ENCODE peak calls at places on chromosomes 7 and 10, in four cellular contexts. Q, U, J and R are unnamed samples.
A peak's percentile ranks its signal among the peaks of the same experiment; 100 is the strongest.

GRCh38 chr10:43166879-43167490 is 28.7 kb downstream of the CSGALNACT2 start:
- DNase-seq in Q (no peak), U (no peak), J (no peak), R (no peak)

GRCh38 chr7:100000239-100000638 is 15.2 kb upstream of the ZKSCAN1 start:
- DNase-seq in Q (no peak), U (no peak), J (no peak), R (no peak)

GRCh38 chr10:78327778-78328591 is 294.3 kb downstream of the RPS24 start:
- DNase-seq in Q (peak; percentile 22), U (no peak), J (peak; percentile 15), R (no peak)

GRCh38 chr10:95447733-95448132 is 113.4 kb downstream of the SORBS1 start:
- DNase-seq in Q (no peak), U (no peak), J (no peak), R (no peak)

GRCh38 chr7:22083711-22084289 is 138.1 kb upstream of the CDCA7L start:
- DNase-seq in Q (no peak), U (no peak), J (no peak), R (no peak)

GRCh38 chr10:84076540-84077195 is 62.6 kb upstream of the GHITM start:
- DNase-seq in Q (no peak), U (no peak), J (peak; percentile 62), R (no peak)

GRCh38 chr10:329361-330099 is 194.3 kb downstream of the ZMYND11 start:
- DNase-seq in Q (no peak), U (peak; percentile 86), J (no peak), R (no peak)

GRCh38 chr7:13945670-13946069 is 43.8 kb downstream of the ETV1 start:
- DNase-seq in Q (no peak), U (no peak), J (no peak), R (no peak)

GRCh38 chr7:50560865-50561351 is 4.3 kb downstream of the DDC start:
- DNase-seq in Q (no peak), U (no peak), J (no peak), R (no peak)

GRCh38 chr7:12397671-12398070 is 6.0 kb downstream of the VWDE start:
- DNase-seq in Q (no peak), U (no peak), J (no peak), R (no peak)

GRCh38 chr7:72292794-72293193 is 119.3 kb downstream of the CALN1 start:
- DNase-seq in Q (no peak), U (no peak), J (no peak), R (no peak)

GRCh38 chr7:130417215-130417614 is 23.6 kb downstream of the CEP41 start:
- DNase-seq in Q (no peak), U (no peak), J (no peak), R (no peak)

GRCh38 chr7:157875230-157876179 is 538.7 kb downstream of the DNAJB6 start:
- DNase-seq in Q (no peak), U (peak; percentile 43), J (peak; percentile 80), R (no peak)

GRCh38 chr10:4770766-4771553 is 55.0 kb upstream of the AKR1E2 start:
- DNase-seq in Q (no peak), U (peak; percentile 69), J (no peak), R (no peak)

GRCh38 chr10:123413353-123413752 is 252.8 kb upstream of the GPR26 start:
- DNase-seq in Q (no peak), U (no peak), J (no peak), R (no peak)

GRCh38 chr7:158001621-158002320 is 585.9 kb downstream of the PTPRN2 start:
- DNase-seq in Q (no peak), U (no peak), J (no peak), R (no peak)

GRCh38 chr7:26937306-26937705 is 72.9 kb upstream of the SKAP2 start:
- DNase-seq in Q (no peak), U (no peak), J (no peak), R (no peak)

GRCh38 chr7:123674399-123675091 is 18.9 kb downstream of the LMOD2 start:
- DNase-seq in Q (no peak), U (no peak), J (no peak), R (no peak)

GRCh38 chr7:111730476-111731300 is 168.4 kb upstream of the IMMP2L start:
- DNase-seq in Q (no peak), U (peak; percentile 20), J (no peak), R (no peak)

GRCh38 chr10:22803201-22803895 is 89.0 kb upstream of the PIP4K2A start:
- DNase-seq in Q (no peak), U (no peak), J (no peak), R (no peak)

GRCh38 chr7:118152149-118152548 is 31.8 kb upstream of the LSM8 start:
- DNase-seq in Q (no peak), U (no peak), J (no peak), R (no peak)

GRCh38 chr7:69620650-69621049 is 22.4 kb downstream of the AUTS2 start:
- DNase-seq in Q (no peak), U (no peak), J (no peak), R (no peak)

GRCh38 chr7:151631149-151631967 is 111.7 kb upstream of the RHEB start:
- DNase-seq in Q (no peak), U (peak; percentile 32), J (peak; percentile 46), R (no peak)

GRCh38 chr7:2420216-2420933 is 17.0 kb downstream of the CHST12 start:
- DNase-seq in Q (no peak), U (no peak), J (no peak), R (no peak)

GRCh38 chr10:36003688-36004087 is 361.6 kb upstream of the FZD8 start:
- DNase-seq in Q (no peak), U (no peak), J (no peak), R (no peak)

GRCh38 chr10:80474920-80475319 is 20.8 kb downstream of the TSPAN14 start:
- DNase-seq in Q (no peak), U (no peak), J (no peak), R (no peak)

DNA sequence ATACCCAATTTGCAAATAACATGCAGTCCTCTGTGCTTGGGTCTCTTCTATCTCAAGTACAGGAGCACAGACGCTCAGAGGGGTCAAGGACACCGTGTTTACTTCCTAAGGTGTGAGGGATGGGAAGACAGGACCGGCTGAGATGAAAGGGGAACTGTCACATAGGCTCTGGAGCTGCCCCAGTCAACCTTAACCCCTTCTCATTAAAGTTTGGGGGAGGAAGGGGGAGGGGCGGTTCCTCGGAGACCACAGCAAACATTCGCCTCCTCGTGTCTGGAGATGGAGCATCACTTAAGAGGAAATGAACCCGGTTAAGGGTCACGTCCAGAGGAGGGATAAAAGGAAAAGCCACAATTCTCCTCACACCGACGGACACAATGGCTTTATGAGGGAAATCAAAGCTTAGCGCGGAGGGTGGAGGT is 1.1 kb downstream of the SH3PXD2A start:
- DNase-seq in Q (no peak), U (no peak), J (peak; percentile 51), R (no peak)
- TF ChIP-seq CTCF in Q (no peak), U (no peak), J (no peak), R (no peak)

GRCh38 chr10:125086716-125087115 is 73.6 kb downstream of the CTBP2 start:
- DNase-seq in Q (no peak), U (no peak), J (no peak), R (no peak)

GRCh38 chr10:125082881-125083575 is 77.3 kb downstream of the CTBP2 start:
- DNase-seq in Q (no peak), U (no peak), J (no peak), R (no peak)

GRCh38 chr10:125085281-125085680 is 75.1 kb downstream of the CTBP2 start:
- DNase-seq in Q (no peak), U (no peak), J (no peak), R (no peak)

GRCh38 chr10:125083576-125083920 is 76.8 kb downstream of the CTBP2 start:
- DNase-seq in Q (no peak), U (peak; percentile 18), J (no peak), R (no peak)

DNA sequence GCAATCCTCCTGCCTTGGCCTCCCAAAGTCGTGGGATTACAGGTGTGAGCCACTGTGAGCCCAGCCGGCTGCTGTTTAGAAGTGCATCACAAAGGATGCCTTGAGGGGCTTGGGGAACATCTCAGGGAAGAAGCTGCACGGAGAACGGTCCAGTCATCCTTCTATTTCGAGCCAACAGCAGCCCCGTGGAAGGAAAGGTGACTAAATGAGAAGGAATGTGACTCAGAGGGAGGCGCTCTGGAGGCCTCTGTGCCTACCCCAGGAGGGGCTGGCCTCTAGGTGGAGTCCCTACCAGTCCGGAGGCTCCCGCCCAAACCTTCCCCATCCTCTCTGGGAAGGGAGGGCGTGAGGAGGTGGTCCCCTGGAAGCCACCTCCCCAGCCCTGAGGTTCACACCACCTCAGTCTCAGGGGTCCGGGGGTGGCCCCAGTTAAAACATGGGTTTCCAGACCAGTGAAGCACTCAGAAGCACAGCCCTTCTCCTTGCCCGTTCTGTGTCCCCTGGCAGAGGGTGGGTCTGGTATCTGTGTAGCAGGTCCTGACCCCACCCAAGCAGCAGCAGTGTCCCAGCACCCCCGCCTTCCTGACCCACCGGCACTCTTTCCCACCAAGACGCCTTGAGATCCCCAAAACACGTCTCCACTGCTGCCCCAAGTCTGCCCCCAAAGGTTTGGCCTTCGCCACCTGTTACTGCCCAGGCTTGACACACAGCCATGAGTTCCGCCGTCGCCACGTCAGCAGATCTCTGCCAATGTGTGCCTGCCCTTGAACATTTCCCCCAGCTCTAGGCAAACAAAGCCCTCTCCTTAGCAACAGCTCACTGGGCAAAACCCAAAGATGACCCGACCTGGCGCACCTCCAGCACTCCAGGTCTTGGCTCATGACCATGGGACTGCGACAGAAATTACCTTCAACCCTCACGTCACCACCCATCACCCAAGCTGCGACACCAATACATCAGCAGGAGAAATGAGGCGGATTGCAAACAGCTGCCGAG is 75.9 kb downstream of the CTBP2 start:
- DNase-seq in Q (no peak), U (peak; percentile 99), J (peak; percentile 81), R (no peak)
- TF ChIP-seq CTCF in Q (no peak), U (peak; percentile 46), J (peak; percentile 23), R (no peak)

DNA sequence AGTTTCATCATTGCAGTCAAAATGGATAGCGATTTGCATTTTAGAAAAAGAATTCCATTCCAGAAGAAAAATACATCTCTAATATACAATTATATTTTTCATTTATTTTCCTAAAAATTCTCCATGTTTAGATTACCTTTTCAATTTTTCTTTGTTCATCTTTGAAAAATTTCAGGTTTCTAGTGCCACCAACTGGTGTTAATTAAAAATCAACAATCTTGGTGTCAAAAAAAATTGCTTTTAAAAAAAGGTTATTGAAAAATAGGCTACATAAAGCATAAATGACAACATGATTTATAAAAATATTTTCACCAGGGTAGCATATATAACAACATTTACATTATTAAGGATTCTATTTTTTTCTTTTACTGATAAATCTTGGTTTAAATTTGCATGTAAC is 53.0 kb downstream of the CCDC186 start:
- DNase-seq in Q (no peak), U (no peak), J (no peak), R (no peak)
- TF ChIP-seq CTCF in Q (no peak), U (no peak), J (no peak), R (no peak)

GRCh38 chr10:25683291-25683690 is 250.7 kb upstream of the MYO3A start:
- DNase-seq in Q (no peak), U (no peak), J (no peak), R (no peak)

GRCh38 chr10:25678666-25679065 is 255.4 kb upstream of the MYO3A start:
- DNase-seq in Q (no peak), U (no peak), J (no peak), R (no peak)

GRCh38 chr10:25678220-25678619 is 255.8 kb upstream of the MYO3A start:
- DNase-seq in Q (no peak), U (no peak), J (no peak), R (no peak)

GRCh38 chr10:25682203-25682950 is 251.7 kb upstream of the MYO3A start:
- DNase-seq in Q (peak; percentile 51), U (peak; percentile 23), J (no peak), R (no peak)
- TF ChIP-seq CTCF in Q (peak; percentile 32), U (peak; percentile 34), J (peak; percentile 51), R (no peak)